ENCODE peak calls at places on chromosomes 11 and 22, in seven cellular contexts. One of them, this sample, is unnamed.

GRCh38 chr11:126918556-126918955 is 82.0 kb downstream of the KIRREL3 start:
- DNase-seq in progenitor cell of endocrine pancreas: no peak
- DNase-seq in Caco-2: no peak
- DNase-seq in endothelial cell: no peak
- DNase-seq in IMR-90: peak; percentile 54
- DNase-seq in Calu3: no peak
- DNase-seq in GM23338: no peak
- DNase-seq in this sample: no peak

GRCh38 chr11:18144243-18144642 is 11.9 kb downstream of the MRGPRX3 start:
- DNase-seq in progenitor cell of endocrine pancreas: no peak
- DNase-seq in Caco-2: no peak
- DNase-seq in endothelial cell: no peak
- DNase-seq in IMR-90: peak; percentile 7
- DNase-seq in Calu3: peak; percentile 34
- DNase-seq in GM23338: no peak
- DNase-seq in this sample: peak; percentile 35

GRCh38 chr11:19658344-19658743 is 54.3 kb upstream of the NAV2 start:
- DNase-seq in progenitor cell of endocrine pancreas: no peak
- DNase-seq in Caco-2: no peak
- DNase-seq in endothelial cell: no peak
- DNase-seq in IMR-90: no peak
- DNase-seq in Calu3: no peak
- DNase-seq in GM23338: no peak
- DNase-seq in this sample: peak; percentile 24

GRCh38 chr11:45082744-45083543 is 63.5 kb upstream of the PRDM11 start:
- DNase-seq in progenitor cell of endocrine pancreas: no peak
- DNase-seq in Caco-2: no peak
- DNase-seq in endothelial cell: no peak
- DNase-seq in IMR-90: no peak
- DNase-seq in Calu3: no peak
- DNase-seq in GM23338: peak; percentile 64
- DNase-seq in this sample: no peak

GRCh38 chr11:128483211-128483788 is 104.1 kb downstream of the ETS1 start:
- DNase-seq in progenitor cell of endocrine pancreas: no peak
- DNase-seq in Caco-2: no peak
- DNase-seq in endothelial cell: no peak
- DNase-seq in IMR-90: no peak
- DNase-seq in Calu3: no peak
- DNase-seq in GM23338: no peak
- DNase-seq in this sample: no peak

GRCh38 chr11:113778111-113778910 is 1.3 kb upstream of the CLDN25 start:
- DNase-seq in progenitor cell of endocrine pancreas: no peak
- DNase-seq in Caco-2: no peak
- DNase-seq in endothelial cell: no peak
- DNase-seq in IMR-90: peak; percentile 38
- DNase-seq in Calu3: peak; percentile 36
- DNase-seq in GM23338: no peak
- DNase-seq in this sample: peak; percentile 63

GRCh38 chr11:6735306-6735705 is 36.5 kb downstream of the OR2AG2 start:
- DNase-seq in progenitor cell of endocrine pancreas: no peak
- DNase-seq in Caco-2: no peak
- DNase-seq in endothelial cell: no peak
- DNase-seq in IMR-90: no peak
- DNase-seq in Calu3: no peak
- DNase-seq in GM23338: no peak
- DNase-seq in this sample: no peak

GRCh38 chr22:25407859-25408229 is 156.6 kb upstream of the GRK3 start:
- DNase-seq in progenitor cell of endocrine pancreas: no peak
- DNase-seq in Caco-2: no peak
- DNase-seq in endothelial cell: no peak
- DNase-seq in IMR-90: no peak
- DNase-seq in Calu3: no peak
- DNase-seq in GM23338: peak; percentile 60
- DNase-seq in this sample: no peak

GRCh38 chr11:87331273-87331672 is 293.5 kb downstream of the TMEM135 start:
- DNase-seq in progenitor cell of endocrine pancreas: no peak
- DNase-seq in Caco-2: no peak
- DNase-seq in endothelial cell: no peak
- DNase-seq in IMR-90: no peak
- DNase-seq in Calu3: no peak
- DNase-seq in GM23338: peak; percentile 7
- DNase-seq in this sample: no peak

GRCh38 chr11:66048525-66049313 is at the start of gene GAL3ST3:
- DNase-seq in progenitor cell of endocrine pancreas: peak; percentile 29
- DNase-seq in Caco-2: no peak
- DNase-seq in endothelial cell: no peak
- DNase-seq in IMR-90: no peak
- DNase-seq in Calu3: no peak
- DNase-seq in GM23338: peak; percentile 88
- DNase-seq in this sample: no peak

GRCh38 chr22:45484742-45485141 is 17.9 kb upstream of the FBLN1 start:
- DNase-seq in progenitor cell of endocrine pancreas: no peak
- DNase-seq in Caco-2: no peak
- DNase-seq in endothelial cell: no peak
- DNase-seq in IMR-90: no peak
- DNase-seq in Calu3: no peak
- DNase-seq in GM23338: no peak
- DNase-seq in this sample: no peak

GRCh38 chr22:30301995-30302809 is 12.9 kb upstream of the CASTOR1 start:
- DNase-seq in progenitor cell of endocrine pancreas: no peak
- DNase-seq in Caco-2: no peak
- DNase-seq in endothelial cell: no peak
- DNase-seq in IMR-90: peak; percentile 59
- DNase-seq in Calu3: peak; percentile 59
- DNase-seq in GM23338: no peak
- DNase-seq in this sample: peak; percentile 85

GRCh38 chr11:73975479-73975757 is 7.2 kb downstream of the UCP2 start:
- DNase-seq in progenitor cell of endocrine pancreas: no peak
- DNase-seq in Caco-2: no peak
- DNase-seq in endothelial cell: no peak
- DNase-seq in IMR-90: no peak
- DNase-seq in Calu3: no peak
- DNase-seq in GM23338: no peak
- DNase-seq in this sample: no peak

GRCh38 chr11:24457985-24458384 is 38.9 kb upstream of the LUZP2 start:
- DNase-seq in progenitor cell of endocrine pancreas: no peak
- DNase-seq in Caco-2: peak; percentile 2
- DNase-seq in endothelial cell: no peak
- DNase-seq in IMR-90: no peak
- DNase-seq in Calu3: no peak
- DNase-seq in GM23338: no peak
- DNase-seq in this sample: no peak

GRCh38 chr11:63505857-63506528 is at the start of gene LGALS12:
- DNase-seq in progenitor cell of endocrine pancreas: no peak
- DNase-seq in Caco-2: no peak
- DNase-seq in endothelial cell: no peak
- DNase-seq in IMR-90: no peak
- DNase-seq in Calu3: no peak
- DNase-seq in GM23338: peak; percentile 23
- DNase-seq in this sample: no peak

GRCh38 chr22:18024276-18024939 is at the start of gene MICAL3:
- DNase-seq in progenitor cell of endocrine pancreas: peak; percentile 53
- DNase-seq in Caco-2: peak; percentile 83
- DNase-seq in endothelial cell: peak; percentile 73
- DNase-seq in IMR-90: peak; percentile 64
- DNase-seq in Calu3: peak; percentile 83
- DNase-seq in GM23338: peak; percentile 57
- DNase-seq in this sample: peak; percentile 66

GRCh38 chr11:43784866-43785265 is 95.8 kb upstream of the ALKBH3 start:
- DNase-seq in progenitor cell of endocrine pancreas: no peak
- DNase-seq in Caco-2: no peak
- DNase-seq in endothelial cell: no peak
- DNase-seq in IMR-90: peak; percentile 73
- DNase-seq in Calu3: no peak
- DNase-seq in GM23338: no peak
- DNase-seq in this sample: no peak

GRCh38 chr22:39663751-39664150 is 93.2 kb downstream of the CACNA1I start:
- DNase-seq in progenitor cell of endocrine pancreas: no peak
- DNase-seq in Caco-2: no peak
- DNase-seq in endothelial cell: no peak
- DNase-seq in IMR-90: no peak
- DNase-seq in Calu3: peak; percentile 51
- DNase-seq in GM23338: peak; percentile 47
- DNase-seq in this sample: no peak

GRCh38 chr11:6606471-6607189 is 3.1 kb downstream of the ILK start:
- DNase-seq in progenitor cell of endocrine pancreas: peak; percentile 79
- DNase-seq in Caco-2: peak; percentile 93
- DNase-seq in endothelial cell: peak; percentile 87
- DNase-seq in IMR-90: peak; percentile 95
- DNase-seq in Calu3: peak; percentile 95
- DNase-seq in GM23338: peak; percentile 97
- DNase-seq in this sample: peak; percentile 81

GRCh38 chr11:70090989-70091388 is 12.9 kb downstream of the ANO1 start:
- DNase-seq in progenitor cell of endocrine pancreas: no peak
- DNase-seq in Caco-2: no peak
- DNase-seq in endothelial cell: no peak
- DNase-seq in IMR-90: peak; percentile 28
- DNase-seq in Calu3: no peak
- DNase-seq in GM23338: no peak
- DNase-seq in this sample: no peak

GRCh38 chr11:406796-407650 is 7.8 kb downstream of the SIGIRR start:
- DNase-seq in progenitor cell of endocrine pancreas: no peak
- DNase-seq in Caco-2: no peak
- DNase-seq in endothelial cell: peak; percentile 53
- DNase-seq in IMR-90: peak; percentile 65
- DNase-seq in Calu3: no peak
- DNase-seq in GM23338: peak; percentile 96
- DNase-seq in this sample: peak; percentile 82
- TF ChIP-seq CTCF in progenitor cell of endocrine pancreas: no peak
- TF ChIP-seq CTCF in Caco-2: no peak
- TF ChIP-seq CTCF in endothelial cell: no peak
- TF ChIP-seq CTCF in IMR-90: peak; percentile 4
- TF ChIP-seq CTCF in Calu3: no peak
- TF ChIP-seq CTCF in GM23338: no peak
- TF ChIP-seq CTCF in this sample: no peak

GRCh38 chr11:77197626-77198320 is 69.7 kb downstream of the MYO7A start:
- DNase-seq in progenitor cell of endocrine pancreas: no peak
- DNase-seq in Caco-2: no peak
- DNase-seq in endothelial cell: no peak
- DNase-seq in IMR-90: no peak
- DNase-seq in Calu3: no peak
- DNase-seq in GM23338: no peak
- DNase-seq in this sample: no peak
- TF ChIP-seq CTCF in progenitor cell of endocrine pancreas: no peak
- TF ChIP-seq CTCF in Caco-2: no peak
- TF ChIP-seq CTCF in endothelial cell: no peak
- TF ChIP-seq CTCF in IMR-90: no peak
- TF ChIP-seq CTCF in Calu3: no peak
- TF ChIP-seq CTCF in GM23338: no peak
- TF ChIP-seq CTCF in this sample: no peak

DNA sequence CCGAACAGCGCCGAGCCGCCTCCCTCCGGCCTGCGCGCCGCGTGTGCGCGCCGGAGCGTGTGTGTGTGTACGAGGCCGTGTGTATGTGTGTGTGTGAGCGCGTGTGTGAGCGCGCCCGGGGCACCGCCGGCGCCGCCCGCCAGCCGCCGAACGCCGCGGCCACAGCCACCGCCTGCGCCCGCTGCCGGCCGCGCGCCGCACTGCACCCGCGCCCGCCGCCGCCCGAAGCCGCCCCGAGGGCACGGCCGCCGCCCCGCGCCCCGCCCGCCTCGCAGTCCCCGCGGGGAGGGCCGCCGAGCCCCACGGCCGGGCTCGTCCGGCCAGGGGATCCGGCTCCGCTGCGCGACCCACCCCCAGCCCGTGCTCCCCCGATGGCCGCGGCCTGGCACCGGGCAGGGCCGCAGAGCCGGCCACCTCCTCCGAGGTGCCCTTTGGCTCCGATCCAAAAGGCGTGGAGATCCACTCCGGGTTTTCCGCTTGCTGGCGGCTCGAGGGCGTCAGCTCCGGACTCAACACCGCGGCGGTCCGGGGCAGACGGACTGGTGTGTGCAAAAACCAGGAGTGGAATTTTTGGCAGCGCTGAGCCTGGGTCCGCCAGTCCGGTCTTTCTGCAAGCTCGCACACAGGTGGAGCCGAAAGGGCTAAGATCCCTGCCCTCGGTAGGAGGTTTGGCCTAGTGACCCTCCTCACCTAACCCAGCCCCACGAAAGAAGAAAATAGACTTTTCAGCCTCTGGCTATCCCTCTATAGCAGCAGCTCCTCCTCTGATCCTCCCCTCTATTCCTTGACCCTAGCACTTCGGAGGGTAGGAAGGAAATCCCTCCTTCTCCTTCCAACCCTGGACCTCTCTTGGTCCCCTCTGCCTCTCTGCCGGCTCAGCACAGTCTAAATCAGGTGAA is at the start of gene SYT7:
- DNase-seq in progenitor cell of endocrine pancreas: peak; percentile 99
- DNase-seq in Caco-2: peak; percentile 100
- DNase-seq in endothelial cell: peak; percentile 100
- DNase-seq in IMR-90: peak; percentile 96
- DNase-seq in Calu3: peak; percentile 98
- DNase-seq in GM23338: peak; percentile 98
- DNase-seq in this sample: peak; percentile 95
- TF ChIP-seq CTCF in progenitor cell of endocrine pancreas: peak; percentile 25
- TF ChIP-seq CTCF in Caco-2: no peak
- TF ChIP-seq CTCF in endothelial cell: peak; percentile 6
- TF ChIP-seq CTCF in IMR-90: peak; percentile 25
- TF ChIP-seq CTCF in Calu3: no peak
- TF ChIP-seq CTCF in GM23338: no peak
- TF ChIP-seq CTCF in this sample: no peak

GRCh38 chr22:38352436-38352835 is 35.2 kb upstream of the CSNK1E start:
- DNase-seq in progenitor cell of endocrine pancreas: no peak
- DNase-seq in Caco-2: no peak
- DNase-seq in endothelial cell: no peak
- DNase-seq in IMR-90: no peak
- DNase-seq in Calu3: no peak
- DNase-seq in GM23338: no peak
- DNase-seq in this sample: no peak

GRCh38 chr22:38350444-38351359 is 33.5 kb upstream of the CSNK1E start:
- DNase-seq in progenitor cell of endocrine pancreas: no peak
- DNase-seq in Caco-2: no peak
- DNase-seq in endothelial cell: no peak
- DNase-seq in IMR-90: no peak
- DNase-seq in Calu3: no peak
- DNase-seq in GM23338: peak; percentile 38
- DNase-seq in this sample: no peak

GRCh38 chr22:38353701-38354100 is 36.5 kb upstream of the CSNK1E start:
- DNase-seq in progenitor cell of endocrine pancreas: no peak
- DNase-seq in Caco-2: no peak
- DNase-seq in endothelial cell: no peak
- DNase-seq in IMR-90: no peak
- DNase-seq in Calu3: no peak
- DNase-seq in GM23338: peak; percentile 40
- DNase-seq in this sample: no peak

GRCh38 chr22:38355275-38355674 is 38.0 kb upstream of the CSNK1E start:
- DNase-seq in progenitor cell of endocrine pancreas: no peak
- DNase-seq in Caco-2: no peak
- DNase-seq in endothelial cell: no peak
- DNase-seq in IMR-90: no peak
- DNase-seq in Calu3: no peak
- DNase-seq in GM23338: no peak
- DNase-seq in this sample: no peak

DNA sequence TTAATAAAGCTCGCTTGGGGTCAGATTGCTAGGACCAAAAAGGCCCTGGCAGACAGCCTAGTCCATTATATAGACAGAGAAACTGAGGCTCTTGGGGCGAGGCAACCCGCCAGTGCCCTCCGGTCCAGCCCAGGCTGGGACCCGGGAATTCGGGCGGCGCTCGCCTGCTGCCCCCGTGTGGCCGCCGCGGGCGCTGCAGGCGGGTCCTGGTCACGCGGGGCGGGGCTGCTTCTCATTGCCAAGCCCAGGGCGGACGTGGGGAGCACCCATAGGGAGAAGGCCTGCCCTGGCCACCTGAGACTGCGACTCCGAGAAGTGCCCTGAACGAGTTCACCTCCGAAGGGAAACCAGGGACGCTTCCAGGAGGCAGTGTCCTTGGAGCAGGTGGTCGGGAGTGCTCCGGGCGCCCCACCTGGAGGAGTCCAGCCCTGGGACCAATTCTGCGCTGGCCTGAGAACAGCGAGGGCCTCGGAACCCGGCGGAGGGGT is 36.0 kb upstream of the CSNK1E start:
- DNase-seq in progenitor cell of endocrine pancreas: peak; percentile 61
- DNase-seq in Caco-2: peak; percentile 83
- DNase-seq in endothelial cell: peak; percentile 83
- DNase-seq in IMR-90: peak; percentile 27
- DNase-seq in Calu3: peak; percentile 81
- DNase-seq in GM23338: peak; percentile 85
- DNase-seq in this sample: peak; percentile 65
- TF ChIP-seq CTCF in progenitor cell of endocrine pancreas: peak; percentile 94
- TF ChIP-seq CTCF in Caco-2: peak; percentile 73
- TF ChIP-seq CTCF in endothelial cell: peak; percentile 96
- TF ChIP-seq CTCF in IMR-90: peak; percentile 96
- TF ChIP-seq CTCF in Calu3: peak; percentile 92
- TF ChIP-seq CTCF in GM23338: peak; percentile 90
- TF ChIP-seq CTCF in this sample: peak; percentile 97